ENCODE peak calls at places on chromosome 21, in eight cellular contexts. One of them, this sample, is unnamed.

GRCh38 chr21:25254491-25255174 is 352.6 kb downstream of the MRPL39 start:
- DNase-seq in brain microvascular endothelial cell: no peak
- DNase-seq in esophagus squamous epithelium: no peak
- DNase-seq in uterus: no peak
- DNase-seq in PC-3: no peak
- DNase-seq in fibroblast of pulmonary artery: no peak
- DNase-seq in sigmoid colon: no peak
- DNase-seq in lower leg skin: no peak
- DNase-seq in this sample: no peak

GRCh38 chr21:34938079-34938764 is 110.9 kb downstream of the RUNX1 start:
- DNase-seq in brain microvascular endothelial cell: peak
- DNase-seq in esophagus squamous epithelium: no peak
- DNase-seq in uterus: no peak
- DNase-seq in PC-3: peak
- DNase-seq in fibroblast of pulmonary artery: peak
- DNase-seq in sigmoid colon: no peak
- DNase-seq in lower leg skin: no peak
- DNase-seq in this sample: no peak

GRCh38 chr21:34702341-34702807 is 33.6 kb downstream of the CLIC6 start:
- DNase-seq in brain microvascular endothelial cell: peak
- DNase-seq in esophagus squamous epithelium: no peak
- DNase-seq in uterus: peak
- DNase-seq in PC-3: no peak
- DNase-seq in fibroblast of pulmonary artery: peak
- DNase-seq in sigmoid colon: peak
- DNase-seq in lower leg skin: peak
- DNase-seq in this sample: no peak

GRCh38 chr21:25453524-25453923 is 153.8 kb downstream of the MRPL39 start:
- DNase-seq in brain microvascular endothelial cell: no peak
- DNase-seq in esophagus squamous epithelium: no peak
- DNase-seq in uterus: no peak
- DNase-seq in PC-3: peak
- DNase-seq in fibroblast of pulmonary artery: no peak
- DNase-seq in sigmoid colon: no peak
- DNase-seq in lower leg skin: no peak
- DNase-seq in this sample: no peak

GRCh38 chr21:33655591-33656221 is 13.4 kb downstream of the ITSN1 start:
- DNase-seq in brain microvascular endothelial cell: peak
- DNase-seq in esophagus squamous epithelium: no peak
- DNase-seq in uterus: no peak
- DNase-seq in PC-3: peak
- DNase-seq in fibroblast of pulmonary artery: peak
- DNase-seq in sigmoid colon: no peak
- DNase-seq in lower leg skin: no peak
- DNase-seq in this sample: no peak

GRCh38 chr21:44983421-44984206 is 43.8 kb downstream of the SLX9 start:
- DNase-seq in brain microvascular endothelial cell: no peak
- DNase-seq in esophagus squamous epithelium: no peak
- DNase-seq in uterus: no peak
- DNase-seq in PC-3: no peak
- DNase-seq in fibroblast of pulmonary artery: peak
- DNase-seq in sigmoid colon: peak
- DNase-seq in lower leg skin: no peak
- DNase-seq in this sample: peak

GRCh38 chr21:32007461-32007860 is 134.6 kb downstream of the HUNK start:
- DNase-seq in brain microvascular endothelial cell: peak
- DNase-seq in esophagus squamous epithelium: no peak
- DNase-seq in uterus: no peak
- DNase-seq in PC-3: peak
- DNase-seq in fibroblast of pulmonary artery: no peak
- DNase-seq in sigmoid colon: no peak
- DNase-seq in lower leg skin: peak
- DNase-seq in this sample: no peak

GRCh38 chr21:26686278-26686677 is 113.2 kb upstream of the CYYR1 start:
- DNase-seq in brain microvascular endothelial cell: no peak
- DNase-seq in esophagus squamous epithelium: no peak
- DNase-seq in uterus: no peak
- DNase-seq in PC-3: peak
- DNase-seq in fibroblast of pulmonary artery: peak
- DNase-seq in sigmoid colon: no peak
- DNase-seq in lower leg skin: no peak
- DNase-seq in this sample: no peak

GRCh38 chr21:42381347-42381984 is 14.4 kb downstream of the TMPRSS3 start:
- DNase-seq in brain microvascular endothelial cell: peak
- DNase-seq in esophagus squamous epithelium: no peak
- DNase-seq in uterus: no peak
- DNase-seq in PC-3: peak
- DNase-seq in fibroblast of pulmonary artery: peak
- DNase-seq in sigmoid colon: no peak
- DNase-seq in lower leg skin: no peak
- DNase-seq in this sample: peak

GRCh38 chr21:28018741-28019669 is 973.7 kb downstream of the LTN1 start:
- DNase-seq in brain microvascular endothelial cell: no peak
- DNase-seq in esophagus squamous epithelium: no peak
- DNase-seq in uterus: no peak
- DNase-seq in PC-3: peak
- DNase-seq in fibroblast of pulmonary artery: no peak
- DNase-seq in sigmoid colon: no peak
- DNase-seq in lower leg skin: no peak
- DNase-seq in this sample: peak

DNA sequence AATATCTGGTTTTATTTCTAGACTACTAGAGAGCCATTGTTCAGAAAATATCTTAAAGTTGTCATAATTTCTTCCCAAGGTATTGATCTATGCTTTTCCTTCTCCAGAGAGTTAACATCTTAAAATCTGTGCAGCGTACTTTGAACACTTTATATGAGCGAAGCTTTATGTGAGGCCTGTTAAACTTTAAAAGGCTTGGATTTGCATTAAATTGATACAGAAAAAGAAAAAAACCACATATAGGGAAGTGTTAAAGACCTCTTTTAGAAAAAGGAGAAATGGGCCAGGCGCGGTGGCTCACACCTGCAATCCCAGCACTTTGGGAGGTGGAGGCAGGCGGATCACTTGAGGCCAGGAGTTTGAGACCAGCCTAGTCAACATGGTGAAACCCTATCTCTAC is 59.2 kb upstream of the MORC3 start:
- DNase-seq in brain microvascular endothelial cell: no peak
- DNase-seq in esophagus squamous epithelium: no peak
- DNase-seq in uterus: no peak
- DNase-seq in PC-3: no peak
- DNase-seq in fibroblast of pulmonary artery: no peak
- DNase-seq in sigmoid colon: no peak
- DNase-seq in lower leg skin: no peak
- DNase-seq in this sample: no peak
- TF ChIP-seq CTCF in brain microvascular endothelial cell: no peak
- TF ChIP-seq CTCF in esophagus squamous epithelium: no peak
- TF ChIP-seq CTCF in uterus: no peak
- TF ChIP-seq CTCF in PC-3: peak
- TF ChIP-seq CTCF in fibroblast of pulmonary artery: no peak
- TF ChIP-seq CTCF in sigmoid colon: peak
- TF ChIP-seq CTCF in lower leg skin: no peak
- TF ChIP-seq CTCF in this sample: no peak

DNA sequence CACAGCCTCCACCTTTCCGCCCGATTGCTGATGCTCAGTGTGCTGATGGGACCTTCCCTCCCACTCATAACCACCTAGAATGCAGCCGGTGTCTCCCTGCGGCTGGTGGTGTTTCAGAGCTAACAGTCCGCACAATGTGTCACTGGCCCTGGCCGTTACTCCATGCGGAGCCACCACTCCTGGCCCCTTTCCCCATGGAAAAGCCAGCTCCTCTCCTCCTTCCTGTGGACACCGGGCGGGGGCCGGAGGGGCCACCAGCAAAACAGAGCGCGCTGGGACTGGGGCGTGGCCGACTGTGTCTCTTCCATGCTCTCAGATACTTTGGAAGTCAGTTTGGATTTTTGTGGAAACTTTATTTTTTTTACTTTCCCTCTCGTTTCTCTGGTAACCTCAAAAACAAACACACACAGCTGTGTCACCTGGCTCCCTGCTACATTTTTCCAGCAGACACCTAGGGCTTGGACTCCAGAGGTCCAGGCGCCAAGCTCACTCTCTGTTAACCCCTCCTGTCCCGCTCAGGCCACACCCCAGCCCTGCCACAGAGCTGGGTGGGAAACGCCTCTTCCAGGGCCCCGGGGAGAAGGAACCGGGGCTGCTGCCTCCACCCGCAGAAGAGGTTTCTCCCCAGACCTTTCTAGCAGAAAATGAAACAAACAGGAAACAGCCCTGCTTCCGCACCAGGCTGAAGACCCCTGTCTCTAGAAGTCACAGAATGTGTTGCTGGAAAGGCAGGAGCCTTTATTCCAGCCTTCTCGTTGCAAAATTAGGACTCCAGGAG is 32.5 kb upstream of the COL6A2 start:
- DNase-seq in brain microvascular endothelial cell: peak
- DNase-seq in esophagus squamous epithelium: no peak
- DNase-seq in uterus: peak
- DNase-seq in PC-3: peak
- DNase-seq in fibroblast of pulmonary artery: peak
- DNase-seq in sigmoid colon: peak
- DNase-seq in lower leg skin: peak
- DNase-seq in this sample: peak
- H3K4me3 ChIP-seq in brain microvascular endothelial cell: no peak
- H3K4me3 ChIP-seq in esophagus squamous epithelium: no peak
- H3K4me3 ChIP-seq in uterus: peak
- H3K4me3 ChIP-seq in PC-3: peak
- H3K4me3 ChIP-seq in fibroblast of pulmonary artery: no peak
- H3K4me3 ChIP-seq in sigmoid colon: no peak
- H3K4me3 ChIP-seq in lower leg skin: no peak
- H3K4me3 ChIP-seq in this sample: no peak

DNA sequence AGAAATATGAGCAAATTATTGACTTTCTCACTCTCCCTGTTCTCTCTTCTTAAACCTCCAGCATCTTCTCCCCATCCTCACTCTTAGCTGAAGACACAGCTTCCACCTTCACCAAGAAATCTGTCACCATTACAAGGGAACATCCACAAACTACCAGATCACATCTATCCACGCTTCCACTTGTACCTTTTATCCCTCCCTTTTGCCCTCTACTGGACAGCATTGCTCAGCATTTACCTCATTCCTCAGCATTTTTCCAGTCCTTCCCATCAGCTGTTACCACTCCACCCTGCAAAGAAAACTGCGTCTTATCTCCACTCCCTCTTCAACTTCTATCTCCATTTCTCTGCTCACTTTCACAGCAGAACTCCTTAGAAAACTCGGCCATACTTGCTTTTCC is 42.6 kb downstream of the KCNJ6 start:
- DNase-seq in brain microvascular endothelial cell: no peak
- DNase-seq in esophagus squamous epithelium: no peak
- DNase-seq in uterus: no peak
- DNase-seq in PC-3: peak
- DNase-seq in fibroblast of pulmonary artery: peak
- DNase-seq in sigmoid colon: no peak
- DNase-seq in lower leg skin: no peak
- DNase-seq in this sample: no peak
- TF ChIP-seq CTCF in brain microvascular endothelial cell: peak
- TF ChIP-seq CTCF in esophagus squamous epithelium: no peak
- TF ChIP-seq CTCF in uterus: no peak
- TF ChIP-seq CTCF in PC-3: peak
- TF ChIP-seq CTCF in fibroblast of pulmonary artery: peak
- TF ChIP-seq CTCF in sigmoid colon: no peak
- TF ChIP-seq CTCF in lower leg skin: no peak
- TF ChIP-seq CTCF in this sample: no peak

DNA sequence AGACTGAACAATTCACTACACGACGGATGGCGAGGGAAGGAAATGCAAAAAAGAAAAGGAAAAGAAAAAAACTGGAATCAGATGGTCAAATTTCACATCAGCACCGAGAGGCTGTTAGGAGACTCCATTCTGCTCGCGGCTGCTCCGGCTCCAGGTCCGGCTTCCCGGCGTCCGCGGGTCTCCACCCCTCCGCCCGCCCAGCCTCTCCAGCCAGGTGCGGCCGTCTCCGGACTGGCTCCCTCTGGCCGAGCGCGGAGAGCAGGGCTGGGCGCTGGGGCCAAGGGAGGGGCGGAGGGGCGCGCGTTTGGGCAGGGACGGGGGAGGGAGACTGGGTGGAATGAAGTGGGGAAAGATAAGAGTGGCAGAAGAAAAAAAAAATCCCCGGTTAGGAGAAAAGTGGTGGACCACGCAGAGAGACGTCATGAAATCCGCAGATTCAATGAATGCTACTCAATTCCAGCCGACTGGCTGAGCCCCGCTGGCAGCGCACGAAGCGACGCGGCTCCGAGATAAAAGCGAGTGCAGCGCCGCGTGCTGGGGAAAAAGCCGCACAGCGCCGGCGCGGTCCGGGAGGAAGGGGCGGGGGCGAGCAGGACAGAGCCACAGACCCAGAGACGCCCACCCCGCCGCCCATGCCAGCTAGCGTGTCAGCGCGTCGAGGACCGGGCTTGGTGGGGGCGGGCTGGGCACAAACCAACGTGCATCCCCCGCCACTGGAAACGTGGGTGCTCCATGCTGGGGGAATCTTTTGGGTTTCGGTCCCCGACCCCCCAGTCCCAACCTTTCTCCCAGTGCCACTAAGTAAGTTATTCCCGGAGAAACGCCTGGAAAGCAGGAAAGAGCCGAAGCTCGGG is at the start of gene KCNJ6:
- DNase-seq in brain microvascular endothelial cell: peak
- DNase-seq in esophagus squamous epithelium: no peak
- DNase-seq in uterus: no peak
- DNase-seq in PC-3: no peak
- DNase-seq in fibroblast of pulmonary artery: peak
- DNase-seq in sigmoid colon: no peak
- DNase-seq in lower leg skin: no peak
- DNase-seq in this sample: peak
- H3K4me3 ChIP-seq in brain microvascular endothelial cell: peak
- H3K4me3 ChIP-seq in esophagus squamous epithelium: no peak
- H3K4me3 ChIP-seq in uterus: no peak
- H3K4me3 ChIP-seq in PC-3: no peak
- H3K4me3 ChIP-seq in fibroblast of pulmonary artery: peak
- H3K4me3 ChIP-seq in sigmoid colon: peak
- H3K4me3 ChIP-seq in lower leg skin: no peak
- H3K4me3 ChIP-seq in this sample: peak

DNA sequence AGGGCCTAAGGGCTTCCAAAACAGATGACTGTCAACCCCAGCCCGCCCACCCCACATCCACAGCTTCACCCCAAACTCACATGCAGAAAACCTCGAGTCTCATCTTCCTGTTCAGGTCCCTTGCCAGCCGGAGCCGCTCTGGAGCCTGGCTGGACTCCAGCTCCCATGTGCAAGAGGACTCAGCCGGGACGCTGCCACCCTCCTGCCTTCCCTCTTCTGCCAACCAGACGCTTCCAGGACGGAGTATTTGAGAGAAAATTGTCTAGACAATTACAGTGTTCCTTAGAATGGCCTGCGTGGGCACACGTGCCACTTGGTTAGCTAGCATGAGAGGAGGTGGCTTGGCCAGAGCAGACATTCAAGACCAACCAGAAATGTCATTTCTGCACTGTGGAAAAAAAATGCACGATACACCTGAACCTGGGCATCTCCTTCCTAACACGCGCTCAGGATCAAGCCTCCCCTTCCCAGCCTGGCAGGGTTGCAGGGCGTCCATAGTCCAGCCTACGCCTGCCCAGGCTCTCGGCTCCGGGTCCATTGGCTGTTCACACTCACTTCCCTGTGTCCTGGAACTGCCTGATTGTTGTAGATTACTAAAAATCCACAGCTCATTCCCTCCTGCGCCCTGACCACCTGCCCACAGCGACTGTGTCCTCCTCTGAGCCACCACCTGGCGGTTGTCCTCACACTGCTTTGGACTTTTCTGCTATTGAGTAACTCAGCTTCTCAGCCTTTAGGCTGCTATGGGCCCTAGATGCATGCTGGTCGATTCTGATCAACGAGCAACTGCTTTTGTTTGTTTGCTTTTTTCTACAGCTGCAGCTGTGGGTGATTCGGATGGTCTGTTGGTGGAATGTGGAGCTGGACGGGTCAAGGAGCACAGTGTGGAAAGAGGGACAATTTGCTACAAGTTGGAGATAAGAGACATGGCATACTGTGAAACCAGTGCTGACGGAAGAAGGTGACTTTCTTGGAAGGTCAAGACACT is at the start of gene CLDN14:
- DNase-seq in brain microvascular endothelial cell: no peak
- DNase-seq in esophagus squamous epithelium: no peak
- DNase-seq in uterus: no peak
- DNase-seq in PC-3: no peak
- DNase-seq in fibroblast of pulmonary artery: no peak
- DNase-seq in sigmoid colon: no peak
- DNase-seq in lower leg skin: no peak
- DNase-seq in this sample: no peak
- TF ChIP-seq CTCF in brain microvascular endothelial cell: no peak
- TF ChIP-seq CTCF in esophagus squamous epithelium: no peak
- TF ChIP-seq CTCF in uterus: no peak
- TF ChIP-seq CTCF in PC-3: no peak
- TF ChIP-seq CTCF in fibroblast of pulmonary artery: no peak
- TF ChIP-seq CTCF in sigmoid colon: no peak
- TF ChIP-seq CTCF in lower leg skin: no peak
- TF ChIP-seq CTCF in this sample: no peak

This sample was measured in left lung.